ENCODE peak calls at places on chromosomes 1 and 21, in eight cellular contexts. One of them, this sample, is unnamed.

GRCh38 chr1:66623812-66624211 is 89.9 kb downstream of the SGIP1 start:
- DNase-seq in psoas muscle: no peak
- DNase-seq in RWPE1: no peak
- DNase-seq in ascending aorta: no peak
- DNase-seq in AG04450: no peak
- DNase-seq in HFFc6: peak; percentile 73
- DNase-seq in AG04449: peak; percentile 28
- DNase-seq in osteocyte: no peak
- DNase-seq in this sample: no peak

GRCh38 chr1:222582099-222582774 is 7.5 kb downstream of the TAF1A start:
- DNase-seq in AG04449: no peak
- DNase-seq in AG04450: no peak
- DNase-seq in osteocyte: no peak
- DNase-seq in psoas muscle: no peak
- DNase-seq in RWPE1: peak; percentile 77
- DNase-seq in ascending aorta: no peak
- DNase-seq in HFFc6: peak; percentile 13
- DNase-seq in this sample: no peak

GRCh38 chr1:244181867-244182266 is 130.8 kb downstream of the ZBTB18 start:
- DNase-seq in AG04449: no peak
- DNase-seq in AG04450: no peak
- DNase-seq in osteocyte: peak; percentile 66
- DNase-seq in HFFc6: no peak
- DNase-seq in psoas muscle: no peak
- DNase-seq in ascending aorta: no peak
- DNase-seq in RWPE1: no peak
- DNase-seq in this sample: no peak

GRCh38 chr1:159790237-159790917 is 9.6 kb downstream of the DUSP23 start:
- DNase-seq in RWPE1: no peak
- DNase-seq in osteocyte: no peak
- DNase-seq in AG04449: no peak
- DNase-seq in psoas muscle: no peak
- DNase-seq in HFFc6: no peak
- DNase-seq in AG04450: no peak
- DNase-seq in ascending aorta: no peak
- DNase-seq in this sample: no peak

GRCh38 chr1:53330819-53331218 is 2.9 kb upstream of the LRP8 start:
- DNase-seq in AG04449: no peak
- DNase-seq in HFFc6: no peak
- DNase-seq in ascending aorta: peak; percentile 46
- DNase-seq in RWPE1: no peak
- DNase-seq in AG04450: no peak
- DNase-seq in osteocyte: no peak
- DNase-seq in psoas muscle: no peak
- DNase-seq in this sample: no peak

GRCh38 chr1:58727363-58727762 is 27.5 kb upstream of the MYSM1 start:
- DNase-seq in psoas muscle: no peak
- DNase-seq in RWPE1: peak; percentile 88
- DNase-seq in HFFc6: peak; percentile 95
- DNase-seq in AG04450: peak; percentile 45
- DNase-seq in AG04449: no peak
- DNase-seq in ascending aorta: no peak
- DNase-seq in osteocyte: no peak
- DNase-seq in this sample: peak; percentile 11

GRCh38 chr1:153617677-153618076 is 1.6 kb upstream of the S100A14 start:
- DNase-seq in RWPE1: no peak
- DNase-seq in ascending aorta: peak; percentile 92
- DNase-seq in AG04450: no peak
- DNase-seq in psoas muscle: peak; percentile 81
- DNase-seq in osteocyte: peak; percentile 88
- DNase-seq in AG04449: no peak
- DNase-seq in HFFc6: peak; percentile 71
- DNase-seq in this sample: peak; percentile 45

GRCh38 chr1:34929497-34929852 is at the start of gene DLGAP3:
- DNase-seq in AG04449: no peak
- DNase-seq in RWPE1: no peak
- DNase-seq in ascending aorta: no peak
- DNase-seq in AG04450: no peak
- DNase-seq in psoas muscle: no peak
- DNase-seq in HFFc6: no peak
- DNase-seq in osteocyte: no peak
- DNase-seq in this sample: no peak

GRCh38 chr21:37631319-37632117 is 264.9 kb downstream of the DYRK1A start:
- DNase-seq in AG04450: no peak
- DNase-seq in osteocyte: no peak
- DNase-seq in RWPE1: peak; percentile 52
- DNase-seq in AG04449: no peak
- DNase-seq in psoas muscle: no peak
- DNase-seq in ascending aorta: no peak
- DNase-seq in HFFc6: no peak
- DNase-seq in this sample: no peak

GRCh38 chr1:6634278-6635052 is 9.8 kb downstream of the THAP3 start:
- DNase-seq in AG04449: no peak
- DNase-seq in psoas muscle: peak; percentile 72
- DNase-seq in ascending aorta: no peak
- DNase-seq in HFFc6: no peak
- DNase-seq in AG04450: no peak
- DNase-seq in osteocyte: no peak
- DNase-seq in RWPE1: peak; percentile 30
- DNase-seq in this sample: no peak

GRCh38 chr1:213300433-213300832 is 249.4 kb downstream of the RPS6KC1 start:
- DNase-seq in osteocyte: no peak
- DNase-seq in AG04449: no peak
- DNase-seq in ascending aorta: no peak
- DNase-seq in RWPE1: no peak
- DNase-seq in AG04450: no peak
- DNase-seq in psoas muscle: no peak
- DNase-seq in HFFc6: no peak
- DNase-seq in this sample: no peak

DNA sequence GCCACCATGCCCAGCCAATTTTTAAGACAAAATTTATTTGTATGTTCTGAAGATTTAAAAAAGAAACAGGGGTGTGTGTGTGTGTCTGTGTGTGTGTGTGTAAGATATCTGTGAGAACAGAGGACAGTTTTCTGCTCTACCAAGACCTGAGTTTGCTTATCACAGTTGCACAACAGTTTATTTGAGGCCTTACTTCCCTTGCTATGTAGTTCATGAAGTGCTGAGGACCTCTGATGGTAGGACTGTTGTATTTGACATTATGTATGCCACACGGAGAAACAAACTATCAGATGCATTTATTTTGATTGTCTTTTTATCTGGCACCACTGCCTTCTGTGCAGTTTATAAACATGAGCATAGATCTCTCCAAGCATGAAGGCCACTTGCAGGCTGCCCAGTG is 355.2 kb downstream of the PBX1 start:
- DNase-seq in HFFc6: peak; percentile 47
- DNase-seq in RWPE1: no peak
- DNase-seq in osteocyte: no peak
- DNase-seq in AG04450: peak; percentile 23
- DNase-seq in ascending aorta: no peak
- DNase-seq in AG04449: peak; percentile 3
- DNase-seq in psoas muscle: no peak
- DNase-seq in this sample: peak; percentile 22
- TF ChIP-seq CTCF in HFFc6: peak; percentile 48
- TF ChIP-seq CTCF in RWPE1: no peak
- TF ChIP-seq CTCF in osteocyte: peak; percentile 27
- TF ChIP-seq CTCF in AG04450: peak; percentile 53
- TF ChIP-seq CTCF in ascending aorta: no peak
- TF ChIP-seq CTCF in AG04449: no peak
- TF ChIP-seq CTCF in psoas muscle: peak; percentile 48
- TF ChIP-seq CTCF in this sample: peak; percentile 42

GRCh38 chr1:166789286-166789685 is 50.0 kb upstream of the POGK start:
- DNase-seq in AG04449: no peak
- DNase-seq in RWPE1: peak; percentile 34
- DNase-seq in AG04450: no peak
- DNase-seq in HFFc6: no peak
- DNase-seq in ascending aorta: no peak
- DNase-seq in psoas muscle: no peak
- DNase-seq in osteocyte: no peak
- DNase-seq in this sample: no peak

GRCh38 chr1:166785987-166786386 is 53.3 kb upstream of the POGK start:
- DNase-seq in ascending aorta: no peak
- DNase-seq in AG04449: no peak
- DNase-seq in osteocyte: no peak
- DNase-seq in psoas muscle: no peak
- DNase-seq in RWPE1: no peak
- DNase-seq in AG04450: no peak
- DNase-seq in HFFc6: no peak
- DNase-seq in this sample: no peak
- TF ChIP-seq CTCF in ascending aorta: no peak
- TF ChIP-seq CTCF in AG04449: no peak
- TF ChIP-seq CTCF in osteocyte: no peak
- TF ChIP-seq CTCF in psoas muscle: peak; percentile 23
- TF ChIP-seq CTCF in RWPE1: no peak
- TF ChIP-seq CTCF in AG04450: no peak
- TF ChIP-seq CTCF in HFFc6: peak; percentile 37
- TF ChIP-seq CTCF in this sample: no peak

DNA sequence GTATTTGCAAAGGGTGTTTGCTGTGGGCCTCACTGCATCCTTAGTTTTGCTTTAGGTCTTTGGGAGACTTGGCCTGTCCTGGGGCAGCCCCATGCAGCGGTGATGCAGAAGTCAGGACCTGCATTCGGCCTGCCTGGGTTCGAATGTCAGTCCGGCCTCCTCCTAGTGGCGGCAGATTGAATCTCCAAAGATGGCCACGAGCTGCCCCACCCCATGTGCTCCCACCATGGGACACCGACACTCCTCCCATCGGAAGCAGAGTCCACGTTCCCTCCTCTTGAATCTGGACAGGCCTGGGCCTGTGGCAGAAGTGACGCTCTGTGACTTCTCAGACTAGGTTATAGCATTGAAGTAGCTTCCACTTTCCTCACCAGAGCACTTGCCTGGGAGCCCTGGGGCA is 16.3 kb upstream of the NPPB start:
- DNase-seq in ascending aorta: no peak
- DNase-seq in RWPE1: no peak
- DNase-seq in psoas muscle: no peak
- DNase-seq in AG04449: no peak
- DNase-seq in osteocyte: no peak
- DNase-seq in AG04450: no peak
- DNase-seq in HFFc6: no peak
- DNase-seq in this sample: no peak
- TF ChIP-seq CTCF in ascending aorta: no peak
- TF ChIP-seq CTCF in RWPE1: no peak
- TF ChIP-seq CTCF in psoas muscle: no peak
- TF ChIP-seq CTCF in AG04449: no peak
- TF ChIP-seq CTCF in osteocyte: no peak
- TF ChIP-seq CTCF in AG04450: no peak
- TF ChIP-seq CTCF in HFFc6: peak; percentile 18
- TF ChIP-seq CTCF in this sample: no peak

DNA sequence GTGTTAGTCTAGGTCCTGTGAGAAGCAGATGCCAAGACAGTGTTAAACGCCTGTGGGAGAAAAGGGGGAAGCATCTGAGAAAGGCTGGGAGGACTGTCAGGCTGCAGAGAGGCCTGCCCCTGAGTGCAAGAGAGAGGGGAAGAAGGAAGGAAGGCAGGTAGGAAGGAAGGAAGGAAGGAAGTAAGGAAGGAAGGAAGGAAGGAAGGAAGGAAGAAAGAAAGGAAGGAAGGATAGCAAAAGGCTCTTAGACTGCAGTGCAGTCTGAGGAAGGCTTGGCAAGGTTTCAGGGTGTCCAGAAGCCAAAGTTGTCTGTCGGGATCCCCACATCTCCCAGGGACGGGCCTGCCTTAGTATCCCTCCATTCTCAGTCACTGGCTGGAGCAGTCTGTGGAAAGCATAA is 82.6 kb downstream of the SPATA46 start:
- DNase-seq in RWPE1: no peak
- DNase-seq in ascending aorta: no peak
- DNase-seq in psoas muscle: no peak
- DNase-seq in HFFc6: no peak
- DNase-seq in AG04449: no peak
- DNase-seq in AG04450: no peak
- DNase-seq in osteocyte: no peak
- DNase-seq in this sample: no peak
- TF ChIP-seq CTCF in RWPE1: no peak
- TF ChIP-seq CTCF in ascending aorta: no peak
- TF ChIP-seq CTCF in psoas muscle: no peak
- TF ChIP-seq CTCF in HFFc6: no peak
- TF ChIP-seq CTCF in AG04449: no peak
- TF ChIP-seq CTCF in AG04450: no peak
- TF ChIP-seq CTCF in osteocyte: no peak
- TF ChIP-seq CTCF in this sample: no peak